ENCODE peak calls at places on chromosomes 6 and 20, in eight cellular contexts. M is H1, Q is stomach, B is prostate gland, Y is spleen, I is endothelial cell of umbilical vein, W is vagina, A is HCT116. O is an unnamed sample.

GRCh38 chr20:62908971-62909791 is 17.1 kb downstream of the DIDO1 start:
- DNase-seq in M (no peak), Q (no peak), B (no peak), Y (no peak), I (no peak), W (no peak), A (no peak), O (no peak)

GRCh38 chr20:33431797-33432381 is 11.7 kb downstream of the SNTA1 start:
- DNase-seq in M (no peak), Q (peak), B (no peak), Y (no peak), I (no peak), W (no peak), A (no peak), O (no peak)

GRCh38 chr6:55778704-55779103 is 96.7 kb downstream of the BMP5 start:
- DNase-seq in M (no peak), Q (no peak), B (no peak), Y (no peak), I (no peak), W (no peak), A (no peak), O (no peak)

GRCh38 chr6:162344935-162345599 is 382.5 kb downstream of the PRKN start:
- DNase-seq in M (no peak), Q (no peak), B (no peak), Y (no peak), I (no peak), W (no peak), A (no peak), O (no peak)

GRCh38 chr6:81228912-81229540 is 523.5 kb downstream of the TENT5A start:
- DNase-seq in M (no peak), Q (no peak), B (no peak), Y (no peak), I (no peak), W (no peak), A (no peak), O (no peak)

GRCh38 chr6:81937296-81937937 is 184.9 kb upstream of the TENT5A start:
- DNase-seq in M (no peak), Q (no peak), B (no peak), Y (no peak), I (no peak), W (no peak), A (peak), O (no peak)

GRCh38 chr6:86937219-86938079 is at the start of gene HTR1E:
- DNase-seq in M (no peak), Q (peak), B (peak), Y (no peak), I (peak), W (no peak), A (peak), O (no peak)

GRCh38 chr20:15656124-15656523 is 917.1 kb downstream of the KIF16B start:
- DNase-seq in M (no peak), Q (no peak), B (no peak), Y (no peak), I (peak), W (no peak), A (no peak), O (no peak)

DNA sequence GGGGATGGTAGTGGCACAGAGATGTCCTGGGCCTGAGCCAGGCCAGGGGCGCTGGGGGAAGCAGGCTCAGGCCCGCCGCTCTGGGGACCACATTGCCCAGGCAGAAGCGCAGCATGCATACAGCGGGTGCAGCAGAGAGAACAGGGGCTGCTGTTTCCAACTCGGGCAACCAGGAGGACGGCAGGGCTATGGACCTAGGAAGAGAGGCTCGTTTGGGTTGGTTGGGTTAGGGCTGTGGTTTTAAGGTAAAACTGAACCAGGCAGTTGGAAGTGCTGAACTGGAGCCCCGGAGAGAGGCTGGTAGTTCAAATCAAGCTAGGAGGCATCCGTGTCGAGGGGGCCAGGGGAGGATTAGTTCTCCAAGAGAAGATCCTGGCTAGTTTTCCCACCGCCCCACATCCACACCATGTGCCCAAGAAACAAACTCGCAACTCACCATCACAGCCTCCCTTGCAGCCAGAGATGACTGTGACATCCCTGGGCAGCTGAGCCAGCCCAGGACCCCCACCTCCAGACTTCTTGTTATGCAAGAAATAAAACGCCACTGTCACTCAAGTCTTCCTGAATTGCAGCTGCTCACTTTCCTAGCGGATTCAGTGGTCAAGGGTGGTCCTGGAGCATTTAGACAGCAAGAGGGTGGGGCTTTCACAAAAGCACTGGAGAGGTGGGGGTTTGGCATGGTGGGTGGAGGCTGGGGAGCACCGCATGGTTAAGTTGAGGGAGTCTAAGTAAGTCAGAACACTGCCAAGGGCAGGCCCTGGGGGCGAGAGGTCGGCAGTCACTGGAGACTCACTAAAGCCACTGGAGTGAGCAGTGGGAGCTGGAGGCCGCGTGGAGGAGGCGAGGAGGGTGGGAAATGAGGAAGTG is 161.2 kb downstream of the GRM4 start:
- DNase-seq in M (no peak), Q (peak), B (no peak), Y (peak), I (no peak), W (no peak), A (no peak), O (no peak)
- TF ChIP-seq POLR2A in M (no peak), Q (no peak), B (no peak), Y (no peak), I (no peak), W (no peak), A (no peak), O (no peak)

DNA sequence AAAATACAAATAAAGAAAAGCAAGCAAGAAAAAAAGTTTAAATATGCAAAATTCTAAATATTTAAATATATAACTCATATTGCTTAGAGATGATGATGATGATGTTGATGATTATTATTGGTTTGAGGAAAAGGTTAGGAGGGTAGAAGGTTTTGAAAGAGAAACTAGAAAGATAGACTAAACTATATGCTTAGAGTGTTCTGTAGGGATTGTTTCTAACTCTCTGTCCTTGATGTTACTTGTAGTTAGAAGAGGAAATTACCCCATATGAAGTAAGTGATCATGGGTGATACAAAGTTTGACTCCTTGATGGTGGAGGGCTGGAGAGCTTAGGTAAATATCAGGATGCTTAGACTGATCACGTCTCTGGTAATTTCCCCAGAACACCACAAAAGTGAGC is 159.5 kb downstream of the MEI4 start:
- DNase-seq in M (no peak), Q (no peak), B (no peak), Y (no peak), I (no peak), W (no peak), A (no peak), O (no peak)
- TF ChIP-seq POLR2AphosphoS5 in M (no peak), Q (no peak), B (no peak), Y (no peak), I (no peak), W (no peak), A (no peak), O (no peak)

GRCh38 chr20:52200870-52201269 is 9.3 kb upstream of the ZFP64 start:
- DNase-seq in M (no peak), Q (no peak), B (no peak), Y (no peak), I (no peak), W (no peak), A (no peak), O (no peak)
- H3K27ac ChIP-seq in M (no peak), Q (no peak), B (no peak), Y (no peak), I (no peak), W (no peak), A (no peak), O (no peak)

GRCh38 chr20:53660078-53660909 is 66.7 kb upstream of the ZNF217 start:
- DNase-seq in M (no peak), Q (no peak), B (no peak), Y (peak), I (peak), W (no peak), A (no peak), O (peak)
- TF ChIP-seq POLR2A in M (no peak), Q (no peak), B (no peak), Y (no peak), I (no peak), W (no peak), A (no peak), O (no peak)

GRCh38 chr6:41200901-41201783 is at the start of gene TREML2:
- DNase-seq in M (no peak), Q (no peak), B (no peak), Y (peak), I (no peak), W (peak), A (no peak), O (no peak)

GRCh38 chr6:41199427-41200246 is 1.3 kb downstream of the TREML2 start:
- DNase-seq in M (no peak), Q (no peak), B (no peak), Y (no peak), I (no peak), W (peak), A (no peak), O (no peak)

GRCh38 chr6:41197234-41197633 is 3.7 kb downstream of the TREML2 start:
- DNase-seq in M (no peak), Q (no peak), B (no peak), Y (no peak), I (no peak), W (no peak), A (no peak), O (no peak)

GRCh38 chr6:41201784-41202181 is 834 bp upstream of the TREML2 start:
- DNase-seq in M (no peak), Q (no peak), B (no peak), Y (peak), I (no peak), W (peak), A (no peak), O (no peak)

GRCh38 chr6:41200296-41200900 is 551 bp downstream of the TREML2 start:
- DNase-seq in M (no peak), Q (peak), B (no peak), Y (peak), I (no peak), W (peak), A (no peak), O (no peak)
- TF ChIP-seq POLR2AphosphoS5 in M (no peak), Q (no peak), B (no peak), Y (no peak), I (no peak), W (no peak), A (no peak), O (no peak)

GRCh38 chr6:1027109-1027794 is 284.6 kb upstream of the FOXQ1 start:
- DNase-seq in M (no peak), Q (no peak), B (no peak), Y (no peak), I (no peak), W (peak), A (peak), O (no peak)
- H3K27ac ChIP-seq in M (no peak), Q (peak), B (no peak), Y (no peak), I (no peak), W (peak), A (no peak), O (no peak)

GRCh38 chr6:12289655-12290489 is at the start of gene EDN1:
- DNase-seq in M (peak), Q (peak), B (peak), Y (peak), I (peak), W (no peak), A (peak), O (peak)
- TF ChIP-seq POLR2A in M (no peak), Q (peak), B (peak), Y (no peak), I (peak), W (no peak), A (no peak), O (peak)

O was measured in sigmoid colon.